ENCODE peak calls at places on chromosomes 16 and 17, in four cellular contexts. One of them, this sample, is unnamed.

GRCh38 chr17:81832608-81833159 is 407 bp downstream of the MCRIP1 start:
- DNase-seq in thoracic aorta: no peak
- DNase-seq in PC-9: no peak
- DNase-seq in coronary artery: peak
- DNase-seq in this sample: no peak

GRCh38 chr17:80892900-80893603 is 98.6 kb upstream of the CHMP6 start:
- DNase-seq in thoracic aorta: peak
- DNase-seq in PC-9: peak
- DNase-seq in coronary artery: no peak
- DNase-seq in this sample: no peak

GRCh38 chr17:44655983-44656700 is at the start of gene MEIOC:
- DNase-seq in thoracic aorta: no peak
- DNase-seq in PC-9: no peak
- DNase-seq in coronary artery: no peak
- DNase-seq in this sample: peak

GRCh38 chr16:47995354-47995753 is 160.4 kb downstream of the ABCC12 start:
- DNase-seq in thoracic aorta: no peak
- DNase-seq in PC-9: no peak
- DNase-seq in coronary artery: no peak
- DNase-seq in this sample: no peak

GRCh38 chr16:3035972-3036725 is 595 bp downstream of the BICDL2 start:
- DNase-seq in thoracic aorta: no peak
- DNase-seq in PC-9: no peak
- DNase-seq in coronary artery: no peak
- DNase-seq in this sample: peak

GRCh38 chr17:27635275-27635823 is 4.4 kb downstream of the LGALS9 start:
- DNase-seq in thoracic aorta: no peak
- DNase-seq in PC-9: no peak
- DNase-seq in coronary artery: no peak
- DNase-seq in this sample: no peak

GRCh38 chr17:81419333-81419885 is 24.2 kb downstream of the BAHCC1 start:
- DNase-seq in thoracic aorta: peak
- DNase-seq in PC-9: peak
- DNase-seq in coronary artery: peak
- DNase-seq in this sample: peak

GRCh38 chr17:52297230-52298010 is 138.9 kb upstream of the CA10 start:
- DNase-seq in thoracic aorta: no peak
- DNase-seq in PC-9: no peak
- DNase-seq in coronary artery: no peak
- DNase-seq in this sample: no peak

GRCh38 chr17:17579691-17580090 is 11.8 kb downstream of the PEMT start:
- DNase-seq in thoracic aorta: no peak
- DNase-seq in PC-9: peak
- DNase-seq in coronary artery: no peak
- DNase-seq in this sample: no peak

GRCh38 chr17:27276653-27277156 is 17.2 kb upstream of the WSB1 start:
- DNase-seq in thoracic aorta: no peak
- DNase-seq in PC-9: no peak
- DNase-seq in coronary artery: no peak
- DNase-seq in this sample: no peak

GRCh38 chr16:83113811-83114210 is 487.0 kb downstream of the CDH13 start:
- DNase-seq in thoracic aorta: no peak
- DNase-seq in PC-9: no peak
- DNase-seq in coronary artery: no peak
- DNase-seq in this sample: no peak

GRCh38 chr17:73480740-73481139 is 163.5 kb downstream of the SDK2 start:
- DNase-seq in thoracic aorta: no peak
- DNase-seq in PC-9: no peak
- DNase-seq in coronary artery: no peak
- DNase-seq in this sample: no peak

GRCh38 chr17:79775635-79776034 is 2.3 kb upstream of the CBX2 start:
- DNase-seq in thoracic aorta: no peak
- DNase-seq in PC-9: no peak
- DNase-seq in coronary artery: no peak
- DNase-seq in this sample: no peak

GRCh38 chr16:27311897-27312303 is 1.9 kb upstream of the IL4R start:
- DNase-seq in thoracic aorta: no peak
- DNase-seq in PC-9: no peak
- DNase-seq in coronary artery: no peak
- DNase-seq in this sample: no peak

GRCh38 chr16:711548-712320 is 3.2 kb upstream of the METRN start:
- DNase-seq in thoracic aorta: no peak
- DNase-seq in PC-9: no peak
- DNase-seq in coronary artery: no peak
- DNase-seq in this sample: peak

GRCh38 chr17:73613947-73614655 is 30.1 kb downstream of the SDK2 start:
- DNase-seq in thoracic aorta: no peak
- DNase-seq in PC-9: no peak
- DNase-seq in coronary artery: no peak
- DNase-seq in this sample: no peak

GRCh38 chr16:77793417-77793816 is 5.1 kb downstream of the VAT1L start:
- DNase-seq in thoracic aorta: no peak
- DNase-seq in PC-9: no peak
- DNase-seq in coronary artery: no peak
- DNase-seq in this sample: no peak

GRCh38 chr16:12228079-12228606 is 251.6 kb downstream of the SNX29 start:
- DNase-seq in thoracic aorta: no peak
- DNase-seq in PC-9: no peak
- DNase-seq in coronary artery: no peak
- DNase-seq in this sample: no peak

GRCh38 chr16:89044394-89045180 is 49.1 kb upstream of the ACSF3 start:
- DNase-seq in thoracic aorta: no peak
- DNase-seq in PC-9: no peak
- DNase-seq in coronary artery: no peak
- DNase-seq in this sample: no peak

GRCh38 chr17:50661795-50662391 is 27.2 kb downstream of the ABCC3 start:
- DNase-seq in thoracic aorta: peak
- DNase-seq in PC-9: peak
- DNase-seq in coronary artery: no peak
- DNase-seq in this sample: peak
- H3K4me3 ChIP-seq in thoracic aorta: no peak
- H3K4me3 ChIP-seq in PC-9: peak
- H3K4me3 ChIP-seq in coronary artery: no peak
- H3K4me3 ChIP-seq in this sample: no peak

GRCh38 chr17:38464251-38464722 is 36.0 kb downstream of the ARHGAP23 start:
- DNase-seq in thoracic aorta: peak
- DNase-seq in PC-9: no peak
- DNase-seq in coronary artery: peak
- DNase-seq in this sample: no peak
- H3K4me3 ChIP-seq in thoracic aorta: peak
- H3K4me3 ChIP-seq in PC-9: no peak
- H3K4me3 ChIP-seq in coronary artery: peak
- H3K4me3 ChIP-seq in this sample: no peak

GRCh38 chr17:48608921-48609505 is 1.8 kb downstream of the HOXB7 start:
- DNase-seq in thoracic aorta: no peak
- DNase-seq in PC-9: no peak
- DNase-seq in coronary artery: no peak
- DNase-seq in this sample: no peak
- H3K4me3 ChIP-seq in thoracic aorta: no peak
- H3K4me3 ChIP-seq in PC-9: peak
- H3K4me3 ChIP-seq in coronary artery: no peak
- H3K4me3 ChIP-seq in this sample: no peak

GRCh38 chr17:15106540-15106939 is 158.6 kb downstream of the PMP22 start:
- DNase-seq in thoracic aorta: no peak
- DNase-seq in PC-9: no peak
- DNase-seq in coronary artery: no peak
- DNase-seq in this sample: no peak
- H3K4me3 ChIP-seq in thoracic aorta: no peak
- H3K4me3 ChIP-seq in PC-9: no peak
- H3K4me3 ChIP-seq in coronary artery: no peak
- H3K4me3 ChIP-seq in this sample: no peak

DNA sequence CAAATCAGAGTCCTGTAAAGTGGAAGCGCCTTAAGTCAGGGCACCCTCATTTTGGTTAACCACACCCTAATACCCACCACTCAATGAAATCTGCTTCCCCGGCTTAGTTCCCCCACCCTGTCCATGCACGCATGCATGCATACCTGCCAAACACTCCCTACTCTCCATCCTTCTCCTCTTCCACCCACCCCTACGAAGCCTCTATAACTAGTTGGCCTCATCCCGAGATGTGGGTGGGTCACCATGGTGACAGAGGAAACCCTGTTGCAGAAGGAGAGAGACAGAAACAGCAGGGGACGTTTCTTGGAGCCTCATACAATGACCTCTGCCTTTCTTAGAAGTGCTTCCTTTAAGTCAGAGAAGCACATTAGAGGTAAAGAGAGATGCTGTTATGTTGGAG is 46.8 kb upstream of the DNAH9 start:
- DNase-seq in thoracic aorta: no peak
- DNase-seq in PC-9: no peak
- DNase-seq in coronary artery: no peak
- DNase-seq in this sample: no peak
- H3K4me3 ChIP-seq in thoracic aorta: no peak
- H3K4me3 ChIP-seq in PC-9: no peak
- H3K4me3 ChIP-seq in coronary artery: no peak
- H3K4me3 ChIP-seq in this sample: no peak

This sample was measured in body of pancreas.